ENCODE peak calls at places on chromosomes 12 and 14, in seven cellular contexts. X is smooth muscle cell of the brain vasculature; S is GM18507; A is PC-3; R is cardiac fibroblast; V is central memory CD8-positive, alpha-beta T cell; J is NCI-H345. P is an unnamed sample.
A peak's percentile ranks its signal among the peaks of the same experiment; 100 is the strongest.

GRCh38 chr12:65891219-65891618 is 66.9 kb downstream of the HMGA2 start:
- DNase-seq in A (peak; percentile 33), V (no peak), X (no peak), J (no peak), S (no peak), R (no peak), P (peak; percentile 84)

GRCh38 chr12:15545329-15545728 is 223.0 kb downstream of the PTPRO start:
- DNase-seq in R (no peak), X (no peak), J (no peak), A (no peak), S (no peak), V (no peak), P (no peak)

GRCh38 chr14:66483322-66483721 is 2.8 kb upstream of the CCDC196 start:
- DNase-seq in V (no peak), S (no peak), J (no peak), R (peak; percentile 27), A (peak; percentile 18), X (no peak), P (no peak)

GRCh38 chr12:127051139-127051538 is 1215.8 kb upstream of the TMEM132C start:
- DNase-seq in S (no peak), J (no peak), R (no peak), A (no peak), X (no peak), V (no peak), P (no peak)

GRCh38 chr12:28446031-28446430 is 255.8 kb downstream of the CCDC91 start:
- DNase-seq in J (no peak), S (no peak), V (no peak), A (no peak), R (peak; percentile 19), X (no peak), P (peak; percentile 1)

GRCh38 chr12:131620520-131620919 is 90.4 kb upstream of the SFSWAP start:
- DNase-seq in X (no peak), S (no peak), R (no peak), V (no peak), A (no peak), J (no peak), P (no peak)

GRCh38 chr12:78209851-78210493 is 379.3 kb downstream of the NAV3 start:
- DNase-seq in J (peak; percentile 97), V (no peak), R (peak; percentile 73), A (no peak), X (no peak), S (no peak), P (peak; percentile 92)

GRCh38 chr12:47813491-47814196 is 6.1 kb downstream of the HDAC7 start:
- DNase-seq in A (no peak), V (no peak), S (no peak), R (no peak), X (no peak), J (no peak), P (no peak)

GRCh38 chr12:128797119-128798118 is 26.3 kb downstream of the SLC15A4 start:
- DNase-seq in S (no peak), J (no peak), X (no peak), A (peak; percentile 52), R (no peak), V (no peak), P (peak; percentile 75)

GRCh38 chr14:51784466-51784865 is 75.9 kb upstream of the GNG2 start:
- DNase-seq in V (no peak), A (no peak), J (no peak), X (no peak), S (no peak), R (no peak), P (no peak)

GRCh38 chr12:12327802-12328201 is 22.2 kb downstream of the MANSC1 start:
- DNase-seq in J (peak; percentile 40), R (peak; percentile 80), V (no peak), A (peak; percentile 68), X (no peak), S (peak; percentile 29), P (peak; percentile 61)

P was measured in LHCN-M2.